ENCODE peak calls at places on chromosomes 6 and 20, in ten cellular contexts. One of them, this sample, is unnamed.

GRCh38 chr20:48180039-48180438 is 394.8 kb upstream of the SULF2 start:
- DNase-seq in keratinocyte: no peak
- DNase-seq in psoas muscle: no peak
- DNase-seq in heart left ventricle: no peak
- DNase-seq in IMR-90: no peak
- DNase-seq in endodermal cell: no peak
- DNase-seq in fibroblast of pulmonary artery: peak
- DNase-seq in ovary: no peak
- DNase-seq in adrenal gland: no peak
- DNase-seq in CD8-positive, alpha-beta T cell: no peak
- DNase-seq in this sample: no peak

GRCh38 chr20:53349730-53350129 is 243.9 kb downstream of the ZNF217 start:
- DNase-seq in keratinocyte: no peak
- DNase-seq in psoas muscle: no peak
- DNase-seq in heart left ventricle: no peak
- DNase-seq in IMR-90: no peak
- DNase-seq in endodermal cell: no peak
- DNase-seq in fibroblast of pulmonary artery: no peak
- DNase-seq in ovary: no peak
- DNase-seq in adrenal gland: no peak
- DNase-seq in CD8-positive, alpha-beta T cell: no peak
- DNase-seq in this sample: no peak

GRCh38 chr6:33164176-33164575 is 28.1 kb downstream of the COL11A2 start:
- DNase-seq in keratinocyte: no peak
- DNase-seq in psoas muscle: no peak
- DNase-seq in heart left ventricle: no peak
- DNase-seq in IMR-90: no peak
- DNase-seq in endodermal cell: peak
- DNase-seq in fibroblast of pulmonary artery: no peak
- DNase-seq in ovary: no peak
- DNase-seq in adrenal gland: no peak
- DNase-seq in CD8-positive, alpha-beta T cell: no peak
- DNase-seq in this sample: no peak

GRCh38 chr20:52049001-52049731 is 142.4 kb downstream of the ZFP64 start:
- DNase-seq in keratinocyte: no peak
- DNase-seq in psoas muscle: no peak
- DNase-seq in heart left ventricle: no peak
- DNase-seq in IMR-90: peak
- DNase-seq in endodermal cell: peak
- DNase-seq in fibroblast of pulmonary artery: peak
- DNase-seq in ovary: no peak
- DNase-seq in adrenal gland: no peak
- DNase-seq in CD8-positive, alpha-beta T cell: no peak
- DNase-seq in this sample: peak

GRCh38 chr6:28789553-28790083 is 134.2 kb downstream of the TRIM27 start:
- DNase-seq in keratinocyte: peak
- DNase-seq in psoas muscle: no peak
- DNase-seq in heart left ventricle: no peak
- DNase-seq in IMR-90: peak
- DNase-seq in endodermal cell: peak
- DNase-seq in fibroblast of pulmonary artery: peak
- DNase-seq in ovary: peak
- DNase-seq in adrenal gland: no peak
- DNase-seq in CD8-positive, alpha-beta T cell: no peak
- DNase-seq in this sample: peak

GRCh38 chr20:20821496-20822260 is 109.2 kb upstream of the RALGAPA2 start:
- DNase-seq in keratinocyte: no peak
- DNase-seq in psoas muscle: no peak
- DNase-seq in heart left ventricle: no peak
- DNase-seq in IMR-90: no peak
- DNase-seq in endodermal cell: peak
- DNase-seq in fibroblast of pulmonary artery: no peak
- DNase-seq in ovary: no peak
- DNase-seq in adrenal gland: no peak
- DNase-seq in CD8-positive, alpha-beta T cell: no peak
- DNase-seq in this sample: no peak

GRCh38 chr20:53224851-53225250 is 252.7 kb downstream of the TSHZ2 start:
- DNase-seq in keratinocyte: no peak
- DNase-seq in psoas muscle: no peak
- DNase-seq in heart left ventricle: no peak
- DNase-seq in IMR-90: peak
- DNase-seq in endodermal cell: no peak
- DNase-seq in fibroblast of pulmonary artery: peak
- DNase-seq in ovary: no peak
- DNase-seq in adrenal gland: no peak
- DNase-seq in CD8-positive, alpha-beta T cell: no peak
- DNase-seq in this sample: peak

GRCh38 chr6:163085861-163086562 is 328.5 kb upstream of the QKI start:
- DNase-seq in keratinocyte: no peak
- DNase-seq in psoas muscle: no peak
- DNase-seq in heart left ventricle: no peak
- DNase-seq in IMR-90: no peak
- DNase-seq in endodermal cell: no peak
- DNase-seq in fibroblast of pulmonary artery: no peak
- DNase-seq in ovary: no peak
- DNase-seq in adrenal gland: no peak
- DNase-seq in CD8-positive, alpha-beta T cell: no peak
- DNase-seq in this sample: no peak

GRCh38 chr20:19460386-19460785 is 247.9 kb downstream of the SLC24A3 start:
- DNase-seq in keratinocyte: no peak
- DNase-seq in psoas muscle: no peak
- DNase-seq in heart left ventricle: no peak
- DNase-seq in IMR-90: peak
- DNase-seq in endodermal cell: no peak
- DNase-seq in fibroblast of pulmonary artery: peak
- DNase-seq in ovary: no peak
- DNase-seq in adrenal gland: no peak
- DNase-seq in CD8-positive, alpha-beta T cell: no peak
- DNase-seq in this sample: peak

GRCh38 chr20:19466204-19466928 is 253.9 kb downstream of the SLC24A3 start:
- DNase-seq in keratinocyte: no peak
- DNase-seq in psoas muscle: no peak
- DNase-seq in heart left ventricle: no peak
- DNase-seq in IMR-90: no peak
- DNase-seq in endodermal cell: peak
- DNase-seq in fibroblast of pulmonary artery: no peak
- DNase-seq in ovary: no peak
- DNase-seq in adrenal gland: no peak
- DNase-seq in CD8-positive, alpha-beta T cell: no peak
- DNase-seq in this sample: no peak

GRCh38 chr20:19463597-19463996 is 251.2 kb downstream of the SLC24A3 start:
- DNase-seq in keratinocyte: no peak
- DNase-seq in psoas muscle: no peak
- DNase-seq in heart left ventricle: no peak
- DNase-seq in IMR-90: no peak
- DNase-seq in endodermal cell: peak
- DNase-seq in fibroblast of pulmonary artery: no peak
- DNase-seq in ovary: no peak
- DNase-seq in adrenal gland: no peak
- DNase-seq in CD8-positive, alpha-beta T cell: no peak
- DNase-seq in this sample: no peak

GRCh38 chr20:19457551-19457950 is 245.1 kb downstream of the SLC24A3 start:
- DNase-seq in keratinocyte: no peak
- DNase-seq in psoas muscle: no peak
- DNase-seq in heart left ventricle: no peak
- DNase-seq in IMR-90: no peak
- DNase-seq in endodermal cell: peak
- DNase-seq in fibroblast of pulmonary artery: no peak
- DNase-seq in ovary: no peak
- DNase-seq in adrenal gland: no peak
- DNase-seq in CD8-positive, alpha-beta T cell: no peak
- DNase-seq in this sample: no peak

DNA sequence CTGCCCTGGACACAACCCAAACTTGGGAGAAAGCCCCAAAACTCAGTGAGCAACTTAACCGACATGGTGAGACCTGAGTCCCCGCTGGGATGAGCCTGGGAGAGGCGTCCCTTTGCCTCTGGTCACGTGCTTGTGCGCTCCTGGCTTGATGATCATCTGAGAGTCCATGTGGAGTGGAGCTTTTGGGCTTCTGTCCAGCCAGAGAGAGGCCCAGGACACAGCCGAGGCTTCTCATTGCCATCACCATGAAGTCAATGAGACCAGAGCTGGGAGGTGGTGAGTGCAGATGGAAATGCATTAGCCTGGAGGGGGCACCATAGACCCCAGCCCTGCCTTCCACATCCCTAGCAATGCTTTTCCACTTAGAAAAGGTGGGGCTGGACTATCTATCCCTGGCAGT is 250.0 kb downstream of the SLC24A3 start:
- DNase-seq in keratinocyte: no peak
- DNase-seq in psoas muscle: no peak
- DNase-seq in heart left ventricle: no peak
- DNase-seq in IMR-90: no peak
- DNase-seq in endodermal cell: peak
- DNase-seq in fibroblast of pulmonary artery: no peak
- DNase-seq in ovary: no peak
- DNase-seq in adrenal gland: no peak
- DNase-seq in CD8-positive, alpha-beta T cell: no peak
- DNase-seq in this sample: no peak
- TF ChIP-seq CTCF in keratinocyte: no peak
- TF ChIP-seq CTCF in psoas muscle: no peak
- TF ChIP-seq CTCF in heart left ventricle: no peak
- TF ChIP-seq CTCF in IMR-90: no peak
- TF ChIP-seq CTCF in endodermal cell: peak
- TF ChIP-seq CTCF in fibroblast of pulmonary artery: no peak
- TF ChIP-seq CTCF in ovary: no peak
- TF ChIP-seq CTCF in adrenal gland: no peak
- TF ChIP-seq CTCF in CD8-positive, alpha-beta T cell: no peak
- TF ChIP-seq CTCF in this sample: no peak

GRCh38 chr6:39849764-39850163 is 57.6 kb downstream of the DAAM2 start:
- DNase-seq in keratinocyte: no peak
- DNase-seq in psoas muscle: no peak
- DNase-seq in heart left ventricle: no peak
- DNase-seq in IMR-90: peak
- DNase-seq in endodermal cell: no peak
- DNase-seq in fibroblast of pulmonary artery: peak
- DNase-seq in ovary: no peak
- DNase-seq in adrenal gland: no peak
- DNase-seq in CD8-positive, alpha-beta T cell: no peak
- DNase-seq in this sample: no peak

GRCh38 chr6:39847216-39847615 is 55.0 kb downstream of the DAAM2 start:
- DNase-seq in keratinocyte: no peak
- DNase-seq in psoas muscle: no peak
- DNase-seq in heart left ventricle: peak
- DNase-seq in IMR-90: no peak
- DNase-seq in endodermal cell: peak
- DNase-seq in fibroblast of pulmonary artery: peak
- DNase-seq in ovary: peak
- DNase-seq in adrenal gland: no peak
- DNase-seq in CD8-positive, alpha-beta T cell: no peak
- DNase-seq in this sample: peak

GRCh38 chr6:39848171-39848570 is 56.0 kb downstream of the DAAM2 start:
- DNase-seq in keratinocyte: no peak
- DNase-seq in psoas muscle: no peak
- DNase-seq in heart left ventricle: no peak
- DNase-seq in IMR-90: no peak
- DNase-seq in endodermal cell: no peak
- DNase-seq in fibroblast of pulmonary artery: no peak
- DNase-seq in ovary: no peak
- DNase-seq in adrenal gland: no peak
- DNase-seq in CD8-positive, alpha-beta T cell: no peak
- DNase-seq in this sample: no peak

GRCh38 chr6:39850897-39851296 is 58.7 kb downstream of the DAAM2 start:
- DNase-seq in keratinocyte: no peak
- DNase-seq in psoas muscle: no peak
- DNase-seq in heart left ventricle: no peak
- DNase-seq in IMR-90: peak
- DNase-seq in endodermal cell: no peak
- DNase-seq in fibroblast of pulmonary artery: peak
- DNase-seq in ovary: no peak
- DNase-seq in adrenal gland: no peak
- DNase-seq in CD8-positive, alpha-beta T cell: no peak
- DNase-seq in this sample: no peak

GRCh38 chr6:39849228-39849627 is 57.1 kb downstream of the DAAM2 start:
- DNase-seq in keratinocyte: no peak
- DNase-seq in psoas muscle: no peak
- DNase-seq in heart left ventricle: no peak
- DNase-seq in IMR-90: no peak
- DNase-seq in endodermal cell: no peak
- DNase-seq in fibroblast of pulmonary artery: no peak
- DNase-seq in ovary: no peak
- DNase-seq in adrenal gland: no peak
- DNase-seq in CD8-positive, alpha-beta T cell: no peak
- DNase-seq in this sample: no peak
- H3K4me3 ChIP-seq in keratinocyte: no peak
- H3K4me3 ChIP-seq in psoas muscle: no peak
- H3K4me3 ChIP-seq in heart left ventricle: no peak
- H3K4me3 ChIP-seq in IMR-90: no peak
- H3K4me3 ChIP-seq in endodermal cell: no peak
- H3K4me3 ChIP-seq in fibroblast of pulmonary artery: no peak
- H3K4me3 ChIP-seq in ovary: no peak
- H3K4me3 ChIP-seq in adrenal gland: no peak
- H3K4me3 ChIP-seq in CD8-positive, alpha-beta T cell: no peak
- H3K4me3 ChIP-seq in this sample: no peak

GRCh38 chr20:63958471-63958870 is 2.3 kb upstream of the UCKL1 start:
- DNase-seq in keratinocyte: no peak
- DNase-seq in psoas muscle: no peak
- DNase-seq in heart left ventricle: no peak
- DNase-seq in IMR-90: no peak
- DNase-seq in endodermal cell: no peak
- DNase-seq in fibroblast of pulmonary artery: no peak
- DNase-seq in ovary: no peak
- DNase-seq in adrenal gland: no peak
- DNase-seq in CD8-positive, alpha-beta T cell: no peak
- DNase-seq in this sample: no peak

GRCh38 chr20:63955846-63956663 is at the start of gene UCKL1:
- DNase-seq in keratinocyte: no peak
- DNase-seq in psoas muscle: peak
- DNase-seq in heart left ventricle: peak
- DNase-seq in IMR-90: peak
- DNase-seq in endodermal cell: peak
- DNase-seq in fibroblast of pulmonary artery: peak
- DNase-seq in ovary: peak
- DNase-seq in adrenal gland: peak
- DNase-seq in CD8-positive, alpha-beta T cell: peak
- DNase-seq in this sample: peak

GRCh38 chr20:63956664-63957003 is 418 bp upstream of the UCKL1 start:
- DNase-seq in keratinocyte: no peak
- DNase-seq in psoas muscle: no peak
- DNase-seq in heart left ventricle: no peak
- DNase-seq in IMR-90: no peak
- DNase-seq in endodermal cell: no peak
- DNase-seq in fibroblast of pulmonary artery: no peak
- DNase-seq in ovary: no peak
- DNase-seq in adrenal gland: no peak
- DNase-seq in CD8-positive, alpha-beta T cell: no peak
- DNase-seq in this sample: no peak

GRCh38 chr20:63957690-63958441 is 1.6 kb upstream of the UCKL1 start:
- DNase-seq in keratinocyte: peak
- DNase-seq in psoas muscle: peak
- DNase-seq in heart left ventricle: peak
- DNase-seq in IMR-90: peak
- DNase-seq in endodermal cell: peak
- DNase-seq in fibroblast of pulmonary artery: peak
- DNase-seq in ovary: no peak
- DNase-seq in adrenal gland: no peak
- DNase-seq in CD8-positive, alpha-beta T cell: no peak
- DNase-seq in this sample: no peak

DNA sequence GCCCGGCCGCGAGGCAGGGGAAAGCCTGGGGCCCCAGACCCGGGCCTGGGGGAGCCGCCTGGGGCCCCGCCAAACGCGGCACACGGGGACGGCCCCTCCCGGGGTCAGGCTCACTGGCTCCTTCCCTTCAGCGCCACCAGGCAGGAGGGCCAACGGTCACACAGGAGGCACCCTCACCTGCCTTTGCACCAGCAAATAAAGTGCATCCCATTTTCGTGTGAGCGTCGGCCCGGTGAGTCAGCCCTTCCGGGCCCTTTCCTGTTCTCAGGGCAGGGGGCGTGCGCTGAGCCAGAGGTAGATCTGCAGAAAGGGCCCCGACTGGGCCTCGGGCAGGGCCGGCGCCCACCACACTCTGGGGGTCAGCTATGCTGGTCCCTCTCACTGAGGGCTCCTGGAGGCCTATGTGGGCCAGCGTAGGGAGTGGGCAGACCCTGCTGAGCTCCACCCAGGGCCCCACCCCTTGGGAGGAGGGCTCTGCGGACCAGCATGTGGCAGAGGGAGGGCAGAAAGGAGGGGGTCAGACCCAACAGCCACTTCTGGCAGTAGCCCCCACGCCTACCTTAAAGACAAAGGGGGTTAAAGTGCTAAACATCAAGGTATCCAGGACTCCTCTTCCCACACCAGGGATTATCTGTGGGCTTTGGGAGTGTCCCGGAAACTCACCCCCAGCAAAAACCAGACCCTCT is 931 bp upstream of the UCKL1 start:
- DNase-seq in keratinocyte: no peak
- DNase-seq in psoas muscle: peak
- DNase-seq in heart left ventricle: peak
- DNase-seq in IMR-90: peak
- DNase-seq in endodermal cell: peak
- DNase-seq in fibroblast of pulmonary artery: peak
- DNase-seq in ovary: peak
- DNase-seq in adrenal gland: peak
- DNase-seq in CD8-positive, alpha-beta T cell: peak
- DNase-seq in this sample: peak
- TF ChIP-seq CTCF in keratinocyte: no peak
- TF ChIP-seq CTCF in psoas muscle: peak
- TF ChIP-seq CTCF in heart left ventricle: no peak
- TF ChIP-seq CTCF in IMR-90: no peak
- TF ChIP-seq CTCF in endodermal cell: peak
- TF ChIP-seq CTCF in fibroblast of pulmonary artery: no peak
- TF ChIP-seq CTCF in ovary: no peak
- TF ChIP-seq CTCF in adrenal gland: no peak
- TF ChIP-seq CTCF in CD8-positive, alpha-beta T cell: no peak
- TF ChIP-seq CTCF in this sample: peak

GRCh38 chr6:27546522-27546921 is 73.6 kb upstream of the ZNF184 start:
- DNase-seq in keratinocyte: no peak
- DNase-seq in psoas muscle: no peak
- DNase-seq in heart left ventricle: no peak
- DNase-seq in IMR-90: no peak
- DNase-seq in endodermal cell: no peak
- DNase-seq in fibroblast of pulmonary artery: no peak
- DNase-seq in ovary: no peak
- DNase-seq in adrenal gland: no peak
- DNase-seq in CD8-positive, alpha-beta T cell: no peak
- DNase-seq in this sample: no peak
- H3K4me3 ChIP-seq in keratinocyte: no peak
- H3K4me3 ChIP-seq in psoas muscle: no peak
- H3K4me3 ChIP-seq in heart left ventricle: no peak
- H3K4me3 ChIP-seq in IMR-90: no peak
- H3K4me3 ChIP-seq in endodermal cell: no peak
- H3K4me3 ChIP-seq in fibroblast of pulmonary artery: no peak
- H3K4me3 ChIP-seq in ovary: no peak
- H3K4me3 ChIP-seq in adrenal gland: no peak
- H3K4me3 ChIP-seq in CD8-positive, alpha-beta T cell: no peak
- H3K4me3 ChIP-seq in this sample: no peak

This sample was measured in fibroblast of the aortic adventitia.